ENCODE peak calls at places on chromosomes 7 and 10, in four cellular contexts. One of them, this sample, is unnamed.

GRCh38 chr7:134433430-134433829 is 25.5 kb downstream of the AKR1B1 start:
- DNase-seq in H1: no peak
- DNase-seq in GM12878: no peak
- DNase-seq in HepG2: no peak
- DNase-seq in this sample: no peak

GRCh38 chr10:62178568-62178967 is 90.1 kb downstream of the RTKN2 start:
- DNase-seq in H1: no peak
- DNase-seq in GM12878: no peak
- DNase-seq in HepG2: no peak
- DNase-seq in this sample: no peak

GRCh38 chr7:92276486-92276885 is 30.7 kb downstream of the ANKIB1 start:
- DNase-seq in H1: no peak
- DNase-seq in GM12878: peak; percentile 51
- DNase-seq in HepG2: no peak
- DNase-seq in this sample: no peak

GRCh38 chr7:113199841-113200240 is 81.5 kb upstream of the SMIM30 start:
- DNase-seq in GM12878: no peak
- DNase-seq in H1: no peak
- DNase-seq in HepG2: no peak
- DNase-seq in this sample: no peak

GRCh38 chr10:116215651-116216050 is 57.4 kb downstream of the GFRA1 start:
- DNase-seq in GM12878: no peak
- DNase-seq in HepG2: no peak
- DNase-seq in H1: no peak
- DNase-seq in this sample: no peak

GRCh38 chr7:78225534-78225933 is 427.0 kb downstream of the PHTF2 start:
- DNase-seq in HepG2: no peak
- DNase-seq in GM12878: no peak
- DNase-seq in H1: no peak
- DNase-seq in this sample: no peak

GRCh38 chr7:55498142-55498541 is 74.2 kb downstream of the VOPP1 start:
- DNase-seq in H1: no peak
- DNase-seq in GM12878: no peak
- DNase-seq in HepG2: no peak
- DNase-seq in this sample: no peak

GRCh38 chr7:83101540-83101939 is 61.1 kb downstream of the PCLO start:
- DNase-seq in GM12878: no peak
- DNase-seq in H1: no peak
- DNase-seq in HepG2: no peak
- DNase-seq in this sample: no peak

GRCh38 chr10:86290933-86291615 is 75.5 kb downstream of the GRID1 start:
- DNase-seq in HepG2: no peak
- DNase-seq in H1: peak; percentile 39
- DNase-seq in GM12878: no peak
- DNase-seq in this sample: no peak

GRCh38 chr10:35447693-35448407 is 111.5 kb downstream of the CCNY start:
- DNase-seq in HepG2: peak; percentile 86
- DNase-seq in GM12878: no peak
- DNase-seq in H1: no peak
- DNase-seq in this sample: no peak

GRCh38 chr10:30387646-30388243 is 38.7 kb upstream of the MTPAP start:
- DNase-seq in H1: no peak
- DNase-seq in GM12878: no peak
- DNase-seq in HepG2: peak; percentile 35
- DNase-seq in this sample: no peak

GRCh38 chr7:41641006-41641714 is 61.7 kb downstream of the INHBA start:
- DNase-seq in H1: no peak
- DNase-seq in GM12878: no peak
- DNase-seq in HepG2: no peak
- DNase-seq in this sample: no peak

GRCh38 chr10:37010741-37011140 is 114.7 kb upstream of the ANKRD30A start:
- DNase-seq in H1: no peak
- DNase-seq in HepG2: no peak
- DNase-seq in GM12878: no peak
- DNase-seq in this sample: no peak
- TF ChIP-seq SUZ12 in H1: no peak
- TF ChIP-seq SUZ12 in HepG2: no peak
- TF ChIP-seq SUZ12 in GM12878: no peak
- TF ChIP-seq SUZ12 in this sample: no peak

DNA sequence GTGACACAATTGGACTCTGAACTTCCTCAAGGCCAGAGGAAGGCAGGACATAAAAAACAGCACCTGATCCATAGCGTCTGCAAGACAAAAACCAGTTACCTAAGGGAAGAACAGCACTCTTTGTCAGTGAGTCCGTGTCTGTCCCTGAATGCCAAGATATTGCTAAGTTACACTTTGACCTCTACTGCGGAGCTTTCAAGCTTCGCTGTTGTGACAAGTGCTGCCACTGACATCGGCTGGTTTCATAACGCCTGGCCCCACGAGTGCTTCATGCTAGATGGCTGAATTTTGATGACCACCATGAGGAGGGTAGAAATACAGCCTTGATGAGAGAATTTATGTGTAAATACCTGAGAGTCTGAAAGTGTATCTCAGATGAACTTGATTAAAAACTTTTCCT is 49.7 kb upstream of the JAZF1 start:
- DNase-seq in HepG2: peak; percentile 5
- DNase-seq in H1: no peak
- DNase-seq in GM12878: no peak
- DNase-seq in this sample: no peak
- H3K4me1 ChIP-seq in HepG2: peaks cover 7% of the 10 kb centered on the region
- H3K4me1 ChIP-seq in H1: peaks cover 5% of the 10 kb centered on the region
- H3K4me1 ChIP-seq in GM12878: no peaks in the 10 kb centered on the region
- H3K4me1 ChIP-seq in this sample: peaks cover 3% of the 10 kb centered on the region

GRCh38 chr10:6069101-6069931 is 7.1 kb upstream of the IL2RA start:
- DNase-seq in H1: no peak
- DNase-seq in GM12878: no peak
- DNase-seq in HepG2: no peak
- DNase-seq in this sample: no peak

GRCh38 chr10:6070647-6071046 is 8.5 kb upstream of the IL2RA start:
- DNase-seq in HepG2: no peak
- DNase-seq in H1: no peak
- DNase-seq in GM12878: no peak
- DNase-seq in this sample: no peak

GRCh38 chr10:6074489-6075301 is 12.5 kb upstream of the IL2RA start:
- DNase-seq in GM12878: no peak
- DNase-seq in HepG2: no peak
- DNase-seq in H1: no peak
- DNase-seq in this sample: no peak

GRCh38 chr10:6071181-6072175 is 9.3 kb upstream of the IL2RA start:
- DNase-seq in H1: no peak
- DNase-seq in HepG2: no peak
- DNase-seq in GM12878: no peak
- DNase-seq in this sample: no peak

GRCh38 chr10:6072215-6072941 is 10.2 kb upstream of the IL2RA start:
- DNase-seq in HepG2: no peak
- DNase-seq in GM12878: no peak
- DNase-seq in H1: no peak
- DNase-seq in this sample: no peak
- H3K9ac ChIP-seq in HepG2: no peak overlapping the region
- H3K9ac ChIP-seq in GM12878: peak overlapping the region; percentile 53
- H3K9ac ChIP-seq in H1: no peak overlapping the region
- H3K9ac ChIP-seq in this sample: no peak overlapping the region

DNA sequence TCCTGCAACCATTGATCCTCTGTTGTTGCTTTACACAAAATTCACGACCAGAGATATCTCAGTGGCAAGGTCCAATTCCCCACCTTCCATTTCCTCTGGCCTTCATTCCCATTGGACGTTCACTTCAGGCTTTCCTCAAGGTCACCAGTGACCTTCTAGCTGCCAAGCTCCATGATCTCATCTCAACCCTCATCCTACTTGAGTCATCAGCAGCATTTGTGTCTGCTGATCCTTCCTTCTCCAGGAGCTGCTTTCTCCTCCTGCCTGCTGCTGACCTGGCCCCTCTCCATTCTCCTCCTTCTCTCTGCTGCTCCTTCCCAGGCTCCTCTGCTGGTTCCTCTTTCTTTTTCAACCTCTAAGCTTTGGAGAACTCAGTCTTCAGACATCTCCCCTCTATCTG is 66.2 kb upstream of the C10orf90 start:
- DNase-seq in HepG2: no peak
- DNase-seq in H1: no peak
- DNase-seq in GM12878: no peak
- DNase-seq in this sample: no peak
- TF ChIP-seq SUZ12 in HepG2: no peak
- TF ChIP-seq SUZ12 in H1: no peak
- TF ChIP-seq SUZ12 in GM12878: no peak
- TF ChIP-seq SUZ12 in this sample: no peak

DNA sequence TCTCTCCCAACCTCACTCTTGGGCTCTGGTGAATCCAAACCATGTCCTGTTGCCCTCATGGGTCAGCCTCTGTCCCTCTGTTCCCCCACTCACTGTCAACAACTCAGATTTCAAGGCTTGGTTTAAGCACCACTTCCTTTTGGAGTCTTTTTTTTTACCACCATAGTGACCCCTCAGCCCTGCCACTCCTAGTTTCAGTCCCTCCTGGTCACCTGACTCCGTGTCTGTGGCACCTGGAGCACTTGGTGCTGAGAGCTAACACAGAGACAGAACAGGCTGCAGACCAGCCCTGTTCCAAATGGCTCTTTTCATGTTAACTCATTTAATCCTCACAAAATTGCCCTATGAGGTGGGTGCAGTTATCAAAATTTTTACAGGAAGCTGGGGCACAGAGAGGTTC is 53.6 kb upstream of the SMNDC1 start:
- DNase-seq in GM12878: no peak
- DNase-seq in HepG2: no peak
- DNase-seq in H1: no peak
- DNase-seq in this sample: no peak
- H3K4me1 ChIP-seq in GM12878: peaks cover 66% of the 10 kb centered on the region
- H3K4me1 ChIP-seq in HepG2: peaks cover 14% of the 10 kb centered on the region
- H3K4me1 ChIP-seq in H1: peaks cover 9% of the 10 kb centered on the region
- H3K4me1 ChIP-seq in this sample: peaks cover 9% of the 10 kb centered on the region

This sample was measured in NT2/D1.